ENCODE peak calls at places on chromosomes 12 and 14, in eight cellular contexts. J is GM12864, Y is AG04449, Z is glutamatergic neuron, T is left ventricle myocardium inferior, W is GM20000, A is fibroblast of the aortic adventitia, D is GM23338. F is an unnamed sample.

GRCh38 chr14:84006643-84007137 is 1523.3 kb upstream of the FLRT2 start:
- DNase-seq in J (no peak), Y (no peak), Z (no peak), T (no peak), W (no peak), A (no peak), D (peak), F (no peak)

GRCh38 chr14:64815257-64815656 is 64.5 kb downstream of the SPTB start:
- DNase-seq in J (no peak), Y (no peak), Z (no peak), T (no peak), W (no peak), A (no peak), D (no peak), F (no peak)

GRCh38 chr12:91349451-91349850 is 166.8 kb upstream of the DCN start:
- DNase-seq in J (no peak), Y (no peak), Z (no peak), T (no peak), W (no peak), A (peak), D (no peak), F (no peak)

GRCh38 chr12:24695657-24696329 is 253.1 kb downstream of the BCAT1 start:
- DNase-seq in J (no peak), Y (no peak), Z (no peak), T (no peak), W (no peak), A (peak), D (no peak), F (no peak)

GRCh38 chr12:47900480-47901129 is 4.2 kb downstream of the VDR start:
- DNase-seq in J (no peak), Y (no peak), Z (no peak), T (no peak), W (no peak), A (no peak), D (peak), F (peak)

GRCh38 chr14:100822007-100822406 is 3.9 kb upstream of the MEG3 start:
- DNase-seq in J (no peak), Y (no peak), Z (no peak), T (no peak), W (no peak), A (no peak), D (no peak), F (no peak)

GRCh38 chr12:66240106-66240820 is 51.2 kb downstream of the IRAK3 start:
- DNase-seq in J (no peak), Y (no peak), Z (peak), T (no peak), W (no peak), A (no peak), D (no peak), F (no peak)

GRCh38 chr12:10174986-10175614 is 3.2 kb upstream of the OLR1 start:
- DNase-seq in J (no peak), Y (no peak), Z (no peak), T (no peak), W (no peak), A (no peak), D (no peak), F (no peak)

GRCh38 chr12:6338955-6339761 is 2.7 kb downstream of the TNFRSF1A start:
- DNase-seq in J (no peak), Y (no peak), Z (no peak), T (no peak), W (no peak), A (no peak), D (no peak), F (no peak)

GRCh38 chr14:65813760-65814387 is 401.3 kb downstream of the FUT8 start:
- DNase-seq in J (no peak), Y (no peak), Z (no peak), T (no peak), W (no peak), A (no peak), D (peak), F (no peak)

GRCh38 chr12:113831016-113831415 is 135.1 kb downstream of the RBM19 start:
- DNase-seq in J (no peak), Y (peak), Z (no peak), T (no peak), W (no peak), A (peak), D (no peak), F (no peak)

GRCh38 chr12:128864516-128865186 is 11.4 kb downstream of the GLT1D1 start:
- DNase-seq in J (no peak), Y (no peak), Z (no peak), T (peak), W (no peak), A (no peak), D (no peak), F (no peak)

GRCh38 chr14:45680531-45680930 is 427.5 kb upstream of the MIS18BP1 start:
- DNase-seq in J (no peak), Y (no peak), Z (no peak), T (no peak), W (no peak), A (no peak), D (no peak), F (no peak)

GRCh38 chr12:69330475-69331473 is 17.4 kb upstream of the LYZ start:
- DNase-seq in J (peak), Y (no peak), Z (no peak), T (no peak), W (peak), A (peak), D (peak), F (peak)

GRCh38 chr14:106491851-106492250 is 965.5 kb downstream of the TMEM121 start:
- DNase-seq in J (no peak), Y (no peak), Z (no peak), T (no peak), W (no peak), A (no peak), D (peak), F (no peak)

GRCh38 chr12:5487971-5488955 is 56.4 kb downstream of the NTF3 start:
- DNase-seq in J (no peak), Y (no peak), Z (no peak), T (no peak), W (no peak), A (no peak), D (no peak), F (no peak)

GRCh38 chr12:38689704-38690103 is 215.7 kb downstream of the CPNE8 start:
- DNase-seq in J (no peak), Y (no peak), Z (no peak), T (no peak), W (no peak), A (peak), D (no peak), F (no peak)

GRCh38 chr12:95805864-95806669 is 15.5 kb upstream of the NTN4 start:
- DNase-seq in J (no peak), Y (peak), Z (no peak), T (no peak), W (no peak), A (peak), D (no peak), F (no peak)

GRCh38 chr12:54355104-54355815 is 9.0 kb downstream of the GPR84 start:
- DNase-seq in J (no peak), Y (no peak), Z (no peak), T (no peak), W (no peak), A (no peak), D (peak), F (no peak)

GRCh38 chr14:63852817-63853730 is at the start of gene SYNE2:
- DNase-seq in J (no peak), Y (no peak), Z (peak), T (peak), W (peak), A (peak), D (peak), F (peak)

GRCh38 chr12:8698132-8698829 is 490 bp downstream of the RIMKLB start:
- DNase-seq in J (no peak), Y (no peak), Z (peak), T (peak), W (peak), A (peak), D (peak), F (peak)

GRCh38 chr12:6546016-6546415 is 9.8 kb downstream of the IFFO1 start:
- DNase-seq in J (no peak), Y (no peak), Z (no peak), T (no peak), W (no peak), A (no peak), D (no peak), F (no peak)

GRCh38 chr12:31558521-31558920 is 32.4 kb downstream of the DENND5B start:
- DNase-seq in J (no peak), Y (peak), Z (no peak), T (no peak), W (no peak), A (peak), D (no peak), F (no peak)

GRCh38 chr12:119139448-119139847 is 39.3 kb upstream of the HSPB8 start:
- DNase-seq in J (no peak), Y (no peak), Z (no peak), T (no peak), W (no peak), A (no peak), D (no peak), F (no peak)

GRCh38 chr14:105069887-105070759 is 4.9 kb upstream of the GPR132 start:
- DNase-seq in J (peak), Y (no peak), Z (no peak), T (peak), W (peak), A (no peak), D (no peak), F (peak)

GRCh38 chr12:59087077-59087673 is 166.9 kb upstream of the LRIG3 start:
- DNase-seq in J (no peak), Y (no peak), Z (no peak), T (no peak), W (no peak), A (peak), D (no peak), F (no peak)

GRCh38 chr14:103213331-103213730 is 90.1 kb downstream of the TNFAIP2 start:
- DNase-seq in J (no peak), Y (no peak), Z (no peak), T (no peak), W (no peak), A (no peak), D (no peak), F (no peak)

GRCh38 chr14:24395609-24396580 is 2.9 kb upstream of the NYNRIN start:
- DNase-seq in J (no peak), Y (no peak), Z (no peak), T (no peak), W (no peak), A (peak), D (no peak), F (no peak)

GRCh38 chr12:40054554-40055226 is 51.2 kb downstream of the SLC2A13 start:
- DNase-seq in J (no peak), Y (peak), Z (no peak), T (peak), W (no peak), A (peak), D (no peak), F (no peak)

GRCh38 chr12:9906888-9907287 is 25.3 kb downstream of the CLEC2A start:
- DNase-seq in J (no peak), Y (no peak), Z (no peak), T (no peak), W (no peak), A (no peak), D (no peak), F (no peak)

GRCh38 chr12:69512820-69513219 is 42.6 kb downstream of the FRS2 start:
- DNase-seq in J (no peak), Y (no peak), Z (no peak), T (no peak), W (no peak), A (no peak), D (no peak), F (no peak)

GRCh38 chr14:100899841-100900771 is 3.4 kb downstream of the RTL1 start:
- DNase-seq in J (no peak), Y (no peak), Z (no peak), T (no peak), W (no peak), A (no peak), D (peak), F (peak)

GRCh38 chr12:124551268-124552144 is 15.9 kb downstream of the NCOR2 start:
- DNase-seq in J (no peak), Y (no peak), Z (peak), T (peak), W (no peak), A (no peak), D (peak), F (peak)

GRCh38 chr12:125280482-125281377 is 215.5 kb downstream of the AACS start:
- DNase-seq in J (no peak), Y (no peak), Z (peak), T (no peak), W (no peak), A (no peak), D (peak), F (no peak)

GRCh38 chr14:74140374-74140850 is 55.7 kb downstream of the LIN52 start:
- DNase-seq in J (no peak), Y (no peak), Z (peak), T (peak), W (no peak), A (peak), D (peak), F (peak)

GRCh38 chr12:108191938-108192337 is 62.9 kb downstream of the WSCD2 start:
- DNase-seq in J (no peak), Y (no peak), Z (no peak), T (no peak), W (no peak), A (no peak), D (no peak), F (no peak)

GRCh38 chr12:33605776-33606175 is 166.2 kb upstream of the SYT10 start:
- DNase-seq in J (no peak), Y (no peak), Z (no peak), T (no peak), W (no peak), A (peak), D (peak), F (no peak)

DNA sequence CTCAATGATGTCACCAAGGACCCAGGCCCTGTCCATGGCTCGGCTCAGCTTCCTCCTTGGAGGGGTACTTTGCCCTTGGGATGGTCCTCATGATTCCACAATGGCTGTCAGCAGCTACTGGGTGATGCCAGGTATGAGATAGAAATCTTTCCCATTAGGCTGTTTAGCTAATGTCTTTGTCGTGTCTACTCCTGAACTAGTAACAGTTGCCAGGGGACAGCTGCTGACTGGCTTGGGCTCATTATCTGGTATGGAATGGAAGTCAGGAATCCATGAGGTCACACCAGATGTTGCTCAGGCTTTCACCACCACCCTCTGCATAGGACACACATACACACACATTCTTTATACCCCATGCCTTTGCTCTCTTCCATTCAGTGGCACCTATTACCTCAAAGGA is 9.2 kb downstream of the PRPH start:
- DNase-seq in J (no peak), Y (peak), Z (no peak), T (no peak), W (no peak), A (peak), D (no peak), F (no peak)
- TF ChIP-seq CTCF in J (no peak), Y (no peak), Z (no peak), T (no peak), W (no peak), A (no peak), D (no peak), F (no peak)

GRCh38 chr12:57475271-57476161 is 4.2 kb downstream of the ARHGAP9 start:
- DNase-seq in J (no peak), Y (no peak), Z (peak), T (no peak), W (no peak), A (peak), D (peak), F (no peak)

GRCh38 chr12:57476993-57477709 is 2.5 kb downstream of the ARHGAP9 start:
- DNase-seq in J (no peak), Y (no peak), Z (no peak), T (no peak), W (no peak), A (no peak), D (no peak), F (no peak)

GRCh38 chr12:57477710-57478681 is 1.7 kb downstream of the ARHGAP9 start:
- DNase-seq in J (no peak), Y (no peak), Z (no peak), T (no peak), W (peak), A (no peak), D (no peak), F (no peak)

GRCh38 chr12:57474862-57475261 is 4.8 kb downstream of the ARHGAP9 start:
- DNase-seq in J (no peak), Y (no peak), Z (no peak), T (no peak), W (no peak), A (no peak), D (no peak), F (no peak)

GRCh38 chr12:57476162-57476992 is 3.3 kb downstream of the ARHGAP9 start:
- DNase-seq in J (no peak), Y (no peak), Z (no peak), T (no peak), W (peak), A (no peak), D (peak), F (peak)
- TF ChIP-seq CTCF in J (peak), Y (no peak), Z (peak), T (no peak), W (peak), A (no peak), D (peak), F (peak)

GRCh38 chr14:43503508-43503907 is 1003.6 kb downstream of the FSCB start:
- DNase-seq in J (no peak), Y (no peak), Z (no peak), T (no peak), W (no peak), A (peak), D (peak), F (no peak)
- TF ChIP-seq CTCF in J (no peak), Y (no peak), Z (no peak), T (no peak), W (no peak), A (peak), D (peak), F (no peak)

GRCh38 chr14:60188115-60188514 is 22.9 kb upstream of the DHRS7 start:
- DNase-seq in J (no peak), Y (no peak), Z (no peak), T (no peak), W (no peak), A (peak), D (no peak), F (no peak)
- TF ChIP-seq CTCF in J (peak), Y (peak), Z (no peak), T (peak), W (peak), A (peak), D (no peak), F (no peak)

GRCh38 chr14:54593860-54594259 is 26.9 kb downstream of the SAMD4A start:
- DNase-seq in J (no peak), Y (no peak), Z (no peak), T (no peak), W (no peak), A (peak), D (no peak), F (no peak)
- TF ChIP-seq CTCF in J (no peak), Y (no peak), Z (no peak), T (no peak), W (no peak), A (no peak), D (no peak), F (no peak)

GRCh38 chr14:68610251-68610793 is 182.5 kb downstream of the ZFP36L1 start:
- DNase-seq in J (no peak), Y (no peak), Z (no peak), T (no peak), W (no peak), A (no peak), D (no peak), F (no peak)
- TF ChIP-seq CTCF in J (no peak), Y (no peak), Z (no peak), T (no peak), W (no peak), A (no peak), D (no peak), F (no peak)

F was measured in lower lobe of right lung.